ENCODE peak calls at places on chromosome 18, in nine cellular contexts. W, A, D, J, C, K, L, U and M are unnamed samples.

GRCh38 chr18:79605481-79605880 is 74.1 kb upstream of the CTDP1 start:
- DNase-seq in K (no peak), J (no peak), W (no peak), U (no peak), L (no peak), A (no peak), C (no peak), D (no peak), M (no peak)

GRCh38 chr18:9859232-9859631 is 26.5 kb upstream of the TXNDC2 start:
- DNase-seq in A (no peak), C (no peak), D (no peak), U (no peak), J (no peak), W (no peak), K (no peak), L (no peak), M (no peak)

GRCh38 chr18:9081940-9082339 is 20.6 kb upstream of the NDUFV2 start:
- DNase-seq in W (no peak), C (no peak), U (no peak), D (no peak), K (no peak), J (no peak), L (no peak), A (no peak), M (no peak)

GRCh38 chr18:66046025-66046602 is 295.3 kb downstream of the CDH7 start:
- DNase-seq in U (no peak), W (no peak), J (no peak), C (no peak), A (no peak), K (no peak), L (no peak), D (no peak), M (no peak)

GRCh38 chr18:9715974-9716373 is 7.9 kb downstream of the RAB31 start:
- DNase-seq in U (no peak), C (no peak), D (no peak), J (no peak), A (no peak), L (no peak), W (no peak), K (no peak), M (no peak)

GRCh38 chr18:74281011-74281638 is 10.6 kb downstream of the CYB5A start:
- DNase-seq in L (no peak), C (no peak), D (no peak), U (no peak), W (no peak), A (no peak), K (no peak), J (no peak), M (no peak)

GRCh38 chr18:75364512-75364911 is 63.0 kb downstream of the SMIM21 start:
- DNase-seq in A (no peak), C (no peak), U (no peak), L (no peak), K (no peak), W (no peak), D (no peak), J (no peak), M (no peak)

GRCh38 chr18:26863122-26863879 is 2.2 kb downstream of the AQP4 start:
- DNase-seq in L (no peak), W (peak; percentile 78), K (no peak), C (no peak), J (peak; percentile 19), A (no peak), D (peak; percentile 65), U (no peak), M (no peak)

GRCh38 chr18:23270999-23271680 is 135.9 kb downstream of the CABLES1 start:
- DNase-seq in W (no peak), L (peak; percentile 22), J (no peak), K (no peak), D (no peak), A (no peak), U (no peak), C (peak; percentile 12), M (no peak)

GRCh38 chr18:62361288-62361687 is 36.2 kb downstream of the TNFRSF11A start:
- DNase-seq in C (no peak), L (no peak), J (no peak), D (no peak), K (no peak), W (no peak), A (no peak), U (no peak), M (no peak)

GRCh38 chr18:55748227-55748738 is 160.3 kb upstream of the TCF4 start:
- DNase-seq in J (no peak), D (no peak), U (no peak), A (no peak), L (no peak), C (peak; percentile 83), W (peak; percentile 79), K (no peak), M (no peak)

GRCh38 chr18:10965104-10965503 is 184.3 kb downstream of the PIEZO2 start:
- DNase-seq in L (no peak), K (no peak), C (no peak), J (no peak), U (no peak), W (no peak), A (no peak), D (no peak), M (no peak)

GRCh38 chr18:54983041-54983686 is 23.9 kb upstream of the CCDC68 start:
- DNase-seq in K (peak; percentile 33), C (peak; percentile 30), A (peak; percentile 48), D (peak; percentile 25), J (no peak), U (peak; percentile 52), W (peak; percentile 52), L (peak; percentile 89), M (peak; percentile 51)

GRCh38 chr18:44946529-44947113 is 265.9 kb downstream of the SETBP1 start:
- DNase-seq in W (no peak), A (no peak), J (no peak), K (no peak), U (no peak), L (no peak), C (no peak), D (no peak), M (no peak)

GRCh38 chr18:44195394-44196140 is 485.1 kb upstream of the SETBP1 start:
- DNase-seq in L (no peak), W (no peak), K (no peak), J (no peak), A (no peak), C (peak; percentile 16), D (no peak), U (no peak), M (no peak)

GRCh38 chr18:11653521-11653920 is 35.5 kb upstream of the GNAL start:
- DNase-seq in W (no peak), U (no peak), A (no peak), J (no peak), C (no peak), D (no peak), L (no peak), K (no peak), M (no peak)

GRCh38 chr18:5891361-5892215 is 3.7 kb downstream of the TMEM200C start:
- DNase-seq in L (no peak), C (no peak), A (peak; percentile 25), U (no peak), K (peak; percentile 41), W (no peak), J (no peak), D (no peak), M (peak; percentile 25)

GRCh38 chr18:71326826-71327225 is 1038.0 kb downstream of the SOCS6 start:
- DNase-seq in A (no peak), U (no peak), D (no peak), C (no peak), W (no peak), K (no peak), J (no peak), L (no peak), M (no peak)

GRCh38 chr18:48844271-48844670 is 106.5 kb downstream of the SMAD7 start:
- DNase-seq in K (no peak), U (no peak), D (no peak), W (no peak), C (no peak), A (no peak), L (no peak), J (no peak), M (no peak)

GRCh38 chr18:79947881-79948610 is 3.4 kb downstream of the SLC66A2 start:
- DNase-seq in K (no peak), W (no peak), L (no peak), D (peak; percentile 41), A (no peak), U (no peak), J (no peak), C (no peak), M (no peak)

GRCh38 chr18:54130177-54130576 is 94.3 kb downstream of the MBD2 start:
- DNase-seq in W (no peak), D (no peak), K (no peak), A (no peak), L (no peak), U (no peak), C (no peak), J (no peak), M (no peak)

GRCh38 chr18:47035156-47035671 is at the start of gene ELOA2:
- DNase-seq in C (no peak), L (no peak), A (no peak), W (no peak), J (no peak), D (no peak), K (no peak), U (no peak), M (no peak)

GRCh38 chr18:32358075-32358474 is 112.6 kb downstream of the GAREM1 start:
- DNase-seq in A (no peak), L (no peak), U (no peak), D (no peak), C (no peak), K (no peak), J (no peak), W (peak; percentile 8), M (no peak)

GRCh38 chr18:45166341-45167108 is 448.8 kb upstream of the SLC14A2 start:
- DNase-seq in K (no peak), J (no peak), L (peak; percentile 98), C (no peak), U (peak; percentile 83), A (no peak), W (no peak), D (no peak), M (no peak)

GRCh38 chr18:47754311-47755101 is 176.0 kb downstream of the SMAD2 start:
- DNase-seq in U (no peak), K (peak; percentile 53), L (peak; percentile 14), J (peak; percentile 5), D (no peak), W (peak; percentile 64), A (peak; percentile 82), C (no peak), M (peak; percentile 82)